ENCODE peak calls at places on chromosome 12, in five cellular contexts. W is left lung, P is HAP-1, K is mucosa of descending colon, H is tibial nerve. Z is an unnamed sample. For H3K4me1, the result is how much of the 10 kb centered on the place peaks cover.

GRCh38 chr12:45644521-45644920 is 85.0 kb upstream of the ARID2 start:
- DNase-seq in W (no peak), P (no peak), K (peak), H (no peak), Z (no peak)

GRCh38 chr12:6334940-6335450 is 6.9 kb downstream of the TNFRSF1A start:
- DNase-seq in W (no peak), P (no peak), K (peak), H (no peak), Z (peak)

GRCh38 chr12:91226951-91227350 is 44.3 kb upstream of the DCN start:
- DNase-seq in W (no peak), P (no peak), K (no peak), H (no peak), Z (no peak)

GRCh38 chr12:49089831-49090773 is 4.5 kb downstream of the DHH start:
- DNase-seq in W (no peak), P (peak), K (no peak), H (no peak), Z (peak)

GRCh38 chr12:28961948-28962384 is 187.1 kb upstream of the FAR2 start:
- DNase-seq in W (no peak), P (no peak), K (no peak), H (no peak), Z (no peak)

GRCh38 chr12:113075137-113075683 is 18.7 kb downstream of the DTX1 start:
- DNase-seq in W (no peak), P (no peak), K (no peak), H (no peak), Z (no peak)

GRCh38 chr12:95942106-95942531 is 295 bp downstream of the CCDC38 start:
- DNase-seq in W (no peak), P (no peak), K (no peak), H (no peak), Z (peak)

GRCh38 chr12:110379642-110380041 is 23.9 kb downstream of the ANAPC7 start:
- DNase-seq in W (no peak), P (no peak), K (no peak), H (no peak), Z (no peak)

GRCh38 chr12:124514145-124514995 is 53.0 kb downstream of the NCOR2 start:
- DNase-seq in W (no peak), P (no peak), K (no peak), H (no peak), Z (no peak)
- H3K4me1 ChIP-seq in W (half or more), P (under half), K (under half), H (under half), Z (under half)

GRCh38 chr12:68614105-68614679 is 3.5 kb downstream of the RAP1B start:
- DNase-seq in W (no peak), P (no peak), K (no peak), H (no peak), Z (no peak)

GRCh38 chr12:68612245-68612644 is 1.5 kb downstream of the RAP1B start:
- DNase-seq in W (no peak), P (no peak), K (peak), H (no peak), Z (no peak)

GRCh38 chr12:68613209-68613904 is 2.7 kb downstream of the RAP1B start:
- DNase-seq in W (no peak), P (no peak), K (peak), H (no peak), Z (no peak)

GRCh38 chr12:68611094-68611818 is 557 bp downstream of the RAP1B start:
- DNase-seq in W (peak), P (peak), K (peak), H (peak), Z (peak)

DNA sequence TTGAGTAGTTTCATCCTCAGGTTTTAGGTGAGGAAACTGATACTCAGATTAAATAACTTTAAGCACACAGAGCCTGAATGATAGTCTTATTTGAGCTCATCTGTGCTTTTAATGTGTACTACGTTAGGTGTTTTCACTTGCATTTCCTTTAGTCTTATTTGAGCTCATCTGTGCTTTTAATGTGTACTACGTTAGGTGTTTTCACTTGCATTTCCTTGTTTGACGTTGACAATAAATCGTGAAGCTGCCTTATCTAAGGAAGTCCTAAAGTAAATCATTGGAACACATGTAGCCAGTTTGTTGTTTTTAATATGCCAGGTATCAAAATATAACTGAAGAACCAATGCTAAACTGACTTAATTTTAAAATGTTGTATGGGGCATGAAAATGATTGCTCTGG is 2.0 kb downstream of the RAP1B start:
- DNase-seq in W (no peak), P (no peak), K (no peak), H (no peak), Z (no peak)
- H3K4me1 ChIP-seq in W (half or more), P (under half), K (half or more), H (under half), Z (under half)

GRCh38 chr12:31964280-31964679 is 5.1 kb downstream of the RESF1 start:
- DNase-seq in W (no peak), P (no peak), K (no peak), H (no peak), Z (peak)
- H3K4me1 ChIP-seq in W (half or more), P (under half), K (under half), H (under half), Z (under half)

GRCh38 chr12:47828967-47829482 is 9.3 kb upstream of the HDAC7 start:
- DNase-seq in W (peak), P (peak), K (peak), H (peak), Z (peak)
- H3K4me1 ChIP-seq in W (half or more), P (under half), K (under half), H (under half), Z (under half)

GRCh38 chr12:54936736-54937135 is 47.8 kb downstream of the TESPA1 start:
- DNase-seq in W (no peak), P (no peak), K (no peak), H (no peak), Z (no peak)

GRCh38 chr12:54934419-54934818 is 50.1 kb downstream of the TESPA1 start:
- DNase-seq in W (no peak), P (no peak), K (no peak), H (no peak), Z (no peak)

GRCh38 chr12:54937929-54938328 is 46.6 kb downstream of the TESPA1 start:
- DNase-seq in W (no peak), P (no peak), K (no peak), H (no peak), Z (no peak)

GRCh38 chr12:54935235-54935951 is 49.2 kb downstream of the TESPA1 start:
- DNase-seq in W (no peak), P (no peak), K (peak), H (no peak), Z (no peak)

DNA sequence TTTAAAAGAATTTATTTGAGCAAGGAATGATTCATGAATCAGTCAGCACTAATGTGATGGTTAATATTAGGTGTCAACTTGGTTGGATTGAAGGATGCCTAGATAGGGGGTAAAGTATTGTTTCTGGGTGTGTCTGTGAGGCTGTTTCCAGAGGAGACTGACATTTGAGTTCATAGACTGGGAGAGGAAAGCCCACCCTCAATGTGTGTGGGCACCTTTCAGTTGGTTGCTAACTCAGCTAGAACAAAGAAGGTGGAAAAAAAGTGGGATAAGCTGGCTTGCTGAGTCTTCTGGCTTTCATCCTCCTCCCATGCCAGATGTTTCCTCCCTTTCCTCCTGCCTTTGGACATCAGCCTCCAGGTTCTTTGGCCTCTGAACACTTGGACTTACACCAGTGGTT is 47.2 kb downstream of the TESPA1 start:
- DNase-seq in W (no peak), P (no peak), K (no peak), H (no peak), Z (no peak)
- H3K4me1 ChIP-seq in W (under half), P (under half), K (under half), H (under half), Z (under half)

Z was measured in endodermal cell.